ENCODE peak calls at places on chromosomes 13 and 19, in six cellular contexts. One of them, this sample, is unnamed. For H3K4me1 and H3K27me3, the result is how much of the 10 kb centered on the place peaks cover.

GRCh38 chr13:38686635-38687245 is at the start of gene FREM2:
- DNase-seq in Caco-2: peak
- DNase-seq in astrocyte: peak
- DNase-seq in CD8-positive, alpha-beta T cell: no peak
- DNase-seq in esophagus squamous epithelium: no peak
- DNase-seq in left ventricle myocardium inferior: no peak
- DNase-seq in this sample: peak

GRCh38 chr13:106795847-106796246 is 227.9 kb upstream of the ARGLU1 start:
- DNase-seq in Caco-2: no peak
- DNase-seq in astrocyte: no peak
- DNase-seq in esophagus squamous epithelium: no peak
- DNase-seq in left ventricle myocardium inferior: no peak
- DNase-seq in CD8-positive, alpha-beta T cell: no peak
- DNase-seq in this sample: no peak

GRCh38 chr19:52007436-52007804 is 591 bp downstream of the ZNF615 start:
- DNase-seq in left ventricle myocardium inferior: no peak
- DNase-seq in esophagus squamous epithelium: no peak
- DNase-seq in Caco-2: no peak
- DNase-seq in CD8-positive, alpha-beta T cell: no peak
- DNase-seq in astrocyte: no peak
- DNase-seq in this sample: no peak

GRCh38 chr19:44875666-44876418 is 15.2 kb upstream of the TOMM40 start:
- DNase-seq in Caco-2: no peak
- DNase-seq in esophagus squamous epithelium: no peak
- DNase-seq in left ventricle myocardium inferior: no peak
- DNase-seq in CD8-positive, alpha-beta T cell: no peak
- DNase-seq in astrocyte: peak
- DNase-seq in this sample: no peak

GRCh38 chr13:87356314-87356713 is 314.9 kb upstream of the SLITRK5 start:
- DNase-seq in esophagus squamous epithelium: no peak
- DNase-seq in astrocyte: no peak
- DNase-seq in CD8-positive, alpha-beta T cell: no peak
- DNase-seq in Caco-2: peak
- DNase-seq in left ventricle myocardium inferior: no peak
- DNase-seq in this sample: no peak

GRCh38 chr13:23185542-23185941 is 4.8 kb downstream of the SGCG start:
- DNase-seq in Caco-2: no peak
- DNase-seq in left ventricle myocardium inferior: no peak
- DNase-seq in esophagus squamous epithelium: no peak
- DNase-seq in CD8-positive, alpha-beta T cell: no peak
- DNase-seq in astrocyte: no peak
- DNase-seq in this sample: no peak

GRCh38 chr13:64164435-64164834 is 2748.8 kb upstream of the PCDH20 start:
- DNase-seq in Caco-2: no peak
- DNase-seq in CD8-positive, alpha-beta T cell: no peak
- DNase-seq in astrocyte: no peak
- DNase-seq in esophagus squamous epithelium: no peak
- DNase-seq in left ventricle myocardium inferior: no peak
- DNase-seq in this sample: peak

GRCh38 chr19:41575998-41576397 is at the start of gene CEACAM21:
- DNase-seq in left ventricle myocardium inferior: peak
- DNase-seq in CD8-positive, alpha-beta T cell: peak
- DNase-seq in Caco-2: no peak
- DNase-seq in astrocyte: no peak
- DNase-seq in esophagus squamous epithelium: no peak
- DNase-seq in this sample: no peak

GRCh38 chr13:114128624-114129522 is 3.5 kb downstream of the RASA3 start:
- DNase-seq in CD8-positive, alpha-beta T cell: peak
- DNase-seq in astrocyte: peak
- DNase-seq in left ventricle myocardium inferior: peak
- DNase-seq in esophagus squamous epithelium: peak
- DNase-seq in Caco-2: no peak
- DNase-seq in this sample: peak

GRCh38 chr13:40386586-40386985 is 279.9 kb downstream of the FOXO1 start:
- DNase-seq in CD8-positive, alpha-beta T cell: no peak
- DNase-seq in astrocyte: no peak
- DNase-seq in left ventricle myocardium inferior: no peak
- DNase-seq in esophagus squamous epithelium: no peak
- DNase-seq in Caco-2: no peak
- DNase-seq in this sample: no peak
- H3K4me1 ChIP-seq in CD8-positive, alpha-beta T cell: under half
- H3K4me1 ChIP-seq in astrocyte: under half
- H3K4me1 ChIP-seq in left ventricle myocardium inferior: under half
- H3K4me1 ChIP-seq in esophagus squamous epithelium: under half
- H3K4me1 ChIP-seq in Caco-2: under half
- H3K4me1 ChIP-seq in this sample: under half

DNA sequence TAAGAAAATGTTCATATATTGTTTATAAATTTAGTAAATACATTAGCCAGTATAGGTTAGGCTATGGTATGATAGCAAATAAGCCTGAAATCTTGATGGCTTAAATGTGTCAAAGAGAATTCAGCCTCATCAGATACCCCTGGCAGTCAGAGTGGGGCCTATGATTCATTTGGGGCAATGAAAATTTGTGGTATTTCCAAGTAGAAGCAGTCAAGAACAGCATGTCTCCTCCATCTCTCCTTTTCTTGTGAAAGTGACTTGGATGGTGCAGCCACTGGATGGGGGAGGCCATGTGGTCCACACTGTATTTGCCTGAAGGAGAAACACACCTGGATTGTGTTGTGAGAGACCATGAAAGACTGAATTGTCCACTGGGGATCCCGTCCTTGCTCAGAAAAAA is 82.7 kb downstream of the DLEU7 start:
- DNase-seq in Caco-2: no peak
- DNase-seq in esophagus squamous epithelium: no peak
- DNase-seq in astrocyte: no peak
- DNase-seq in CD8-positive, alpha-beta T cell: no peak
- DNase-seq in left ventricle myocardium inferior: no peak
- DNase-seq in this sample: no peak
- H3K27me3 ChIP-seq in Caco-2: under half
- H3K27me3 ChIP-seq in esophagus squamous epithelium: under half
- H3K27me3 ChIP-seq in astrocyte: under half
- H3K27me3 ChIP-seq in CD8-positive, alpha-beta T cell: under half
- H3K27me3 ChIP-seq in left ventricle myocardium inferior: under half
- H3K27me3 ChIP-seq in this sample: under half

GRCh38 chr19:5989388-5990074 is 11.6 kb upstream of the RANBP3 start:
- DNase-seq in left ventricle myocardium inferior: no peak
- DNase-seq in esophagus squamous epithelium: no peak
- DNase-seq in CD8-positive, alpha-beta T cell: no peak
- DNase-seq in astrocyte: no peak
- DNase-seq in Caco-2: no peak
- DNase-seq in this sample: no peak
- H3K4me1 ChIP-seq in left ventricle myocardium inferior: under half
- H3K4me1 ChIP-seq in esophagus squamous epithelium: under half
- H3K4me1 ChIP-seq in CD8-positive, alpha-beta T cell: under half
- H3K4me1 ChIP-seq in astrocyte: under half
- H3K4me1 ChIP-seq in Caco-2: under half
- H3K4me1 ChIP-seq in this sample: under half

DNA sequence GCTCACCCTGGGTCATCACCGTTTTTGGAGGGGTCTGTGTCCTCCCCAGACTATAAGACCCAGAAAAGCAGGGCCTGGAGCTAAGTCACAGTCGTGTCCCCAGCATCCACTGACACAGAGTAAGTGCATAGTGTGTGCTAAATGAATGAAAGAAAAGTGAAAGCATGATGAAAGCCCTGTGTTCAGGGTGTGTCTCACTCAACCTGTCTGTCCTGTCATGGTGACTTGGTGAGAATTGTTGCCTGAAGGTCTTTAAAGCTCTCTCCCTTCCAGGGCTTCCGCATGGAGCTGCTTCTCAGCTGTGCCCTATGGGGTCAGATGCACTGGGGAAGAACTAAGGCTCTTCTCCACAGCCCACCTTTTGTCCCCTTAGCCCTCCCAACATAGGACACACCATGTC is 20.5 kb upstream of the IGFL1 start:
- DNase-seq in CD8-positive, alpha-beta T cell: no peak
- DNase-seq in esophagus squamous epithelium: no peak
- DNase-seq in Caco-2: peak
- DNase-seq in left ventricle myocardium inferior: no peak
- DNase-seq in astrocyte: no peak
- DNase-seq in this sample: no peak
- H3K27me3 ChIP-seq in CD8-positive, alpha-beta T cell: under half
- H3K27me3 ChIP-seq in esophagus squamous epithelium: under half
- H3K27me3 ChIP-seq in Caco-2: under half
- H3K27me3 ChIP-seq in left ventricle myocardium inferior: under half
- H3K27me3 ChIP-seq in astrocyte: under half
- H3K27me3 ChIP-seq in this sample: under half

GRCh38 chr19:18666304-18666703 is 17.2 kb upstream of the CRTC1 start:
- DNase-seq in CD8-positive, alpha-beta T cell: no peak
- DNase-seq in astrocyte: no peak
- DNase-seq in left ventricle myocardium inferior: no peak
- DNase-seq in Caco-2: no peak
- DNase-seq in esophagus squamous epithelium: no peak
- DNase-seq in this sample: no peak

GRCh38 chr19:18665771-18666202 is 17.7 kb upstream of the CRTC1 start:
- DNase-seq in left ventricle myocardium inferior: no peak
- DNase-seq in CD8-positive, alpha-beta T cell: no peak
- DNase-seq in Caco-2: no peak
- DNase-seq in esophagus squamous epithelium: no peak
- DNase-seq in astrocyte: no peak
- DNase-seq in this sample: no peak

GRCh38 chr19:18661346-18661745 is 22.1 kb upstream of the CRTC1 start:
- DNase-seq in CD8-positive, alpha-beta T cell: no peak
- DNase-seq in Caco-2: no peak
- DNase-seq in left ventricle myocardium inferior: no peak
- DNase-seq in astrocyte: no peak
- DNase-seq in esophagus squamous epithelium: no peak
- DNase-seq in this sample: no peak

GRCh38 chr19:18662972-18663732 is 20.3 kb upstream of the CRTC1 start:
- DNase-seq in Caco-2: peak
- DNase-seq in left ventricle myocardium inferior: no peak
- DNase-seq in esophagus squamous epithelium: no peak
- DNase-seq in CD8-positive, alpha-beta T cell: no peak
- DNase-seq in astrocyte: no peak
- DNase-seq in this sample: no peak

GRCh38 chr19:18663940-18664530 is 19.4 kb upstream of the CRTC1 start:
- DNase-seq in Caco-2: no peak
- DNase-seq in esophagus squamous epithelium: no peak
- DNase-seq in astrocyte: no peak
- DNase-seq in left ventricle myocardium inferior: no peak
- DNase-seq in CD8-positive, alpha-beta T cell: peak
- DNase-seq in this sample: no peak
- H3K4me1 ChIP-seq in Caco-2: under half
- H3K4me1 ChIP-seq in esophagus squamous epithelium: under half
- H3K4me1 ChIP-seq in astrocyte: under half
- H3K4me1 ChIP-seq in left ventricle myocardium inferior: under half
- H3K4me1 ChIP-seq in CD8-positive, alpha-beta T cell: under half
- H3K4me1 ChIP-seq in this sample: under half

GRCh38 chr13:112071011-112071901 is 4.3 kb downstream of the SOX1 start:
- DNase-seq in left ventricle myocardium inferior: no peak
- DNase-seq in esophagus squamous epithelium: no peak
- DNase-seq in astrocyte: no peak
- DNase-seq in Caco-2: no peak
- DNase-seq in CD8-positive, alpha-beta T cell: no peak
- DNase-seq in this sample: no peak
- H3K27me3 ChIP-seq in left ventricle myocardium inferior: half or more
- H3K27me3 ChIP-seq in esophagus squamous epithelium: half or more
- H3K27me3 ChIP-seq in astrocyte: half or more
- H3K27me3 ChIP-seq in Caco-2: under half
- H3K27me3 ChIP-seq in CD8-positive, alpha-beta T cell: under half
- H3K27me3 ChIP-seq in this sample: half or more

GRCh38 chr13:110216006-110216402 is 91.0 kb downstream of the COL4A1 start:
- DNase-seq in CD8-positive, alpha-beta T cell: no peak
- DNase-seq in left ventricle myocardium inferior: no peak
- DNase-seq in astrocyte: no peak
- DNase-seq in esophagus squamous epithelium: no peak
- DNase-seq in Caco-2: no peak
- DNase-seq in this sample: no peak

GRCh38 chr13:110216403-110217041 is 90.4 kb downstream of the COL4A1 start:
- DNase-seq in esophagus squamous epithelium: no peak
- DNase-seq in astrocyte: peak
- DNase-seq in CD8-positive, alpha-beta T cell: no peak
- DNase-seq in left ventricle myocardium inferior: no peak
- DNase-seq in Caco-2: no peak
- DNase-seq in this sample: no peak

GRCh38 chr13:110214637-110215036 is 92.3 kb downstream of the COL4A1 start:
- DNase-seq in esophagus squamous epithelium: no peak
- DNase-seq in astrocyte: no peak
- DNase-seq in left ventricle myocardium inferior: no peak
- DNase-seq in Caco-2: no peak
- DNase-seq in CD8-positive, alpha-beta T cell: no peak
- DNase-seq in this sample: no peak

GRCh38 chr13:110213461-110214074 is 93.4 kb downstream of the COL4A1 start:
- DNase-seq in left ventricle myocardium inferior: no peak
- DNase-seq in astrocyte: no peak
- DNase-seq in Caco-2: no peak
- DNase-seq in CD8-positive, alpha-beta T cell: no peak
- DNase-seq in esophagus squamous epithelium: no peak
- DNase-seq in this sample: no peak

GRCh38 chr13:110215606-110216005 is 91.4 kb downstream of the COL4A1 start:
- DNase-seq in CD8-positive, alpha-beta T cell: no peak
- DNase-seq in astrocyte: no peak
- DNase-seq in Caco-2: no peak
- DNase-seq in left ventricle myocardium inferior: no peak
- DNase-seq in esophagus squamous epithelium: no peak
- DNase-seq in this sample: no peak
- H3K4me1 ChIP-seq in CD8-positive, alpha-beta T cell: under half
- H3K4me1 ChIP-seq in astrocyte: under half
- H3K4me1 ChIP-seq in Caco-2: under half
- H3K4me1 ChIP-seq in left ventricle myocardium inferior: half or more
- H3K4me1 ChIP-seq in esophagus squamous epithelium: under half
- H3K4me1 ChIP-seq in this sample: under half